ENCODE peak calls at places on chromosomes 16 and 17, in ten cellular contexts. O, D, R, N, T, B, S, K, Y and U are unnamed samples.

GRCh38 chr17:46832945-46833839 is 14.7 kb upstream of the WNT3 start:
- DNase-seq in B (peak; percentile 37), T (no peak), O (peak; percentile 96), S (no peak), R (no peak), D (no peak), Y (no peak), K (no peak), N (no peak), U (no peak)

GRCh38 chr17:46148247-46148646 is 45.0 kb downstream of the KANSL1 start:
- DNase-seq in B (no peak), Y (no peak), R (no peak), K (no peak), O (no peak), S (no peak), T (no peak), N (no peak), D (no peak), U (no peak)

GRCh38 chr17:36935681-36936454 is 1.4 kb upstream of the LHX1 start:
- DNase-seq in R (no peak), N (peak; percentile 28), B (no peak), D (no peak), S (peak; percentile 52), K (peak; percentile 84), O (no peak), T (no peak), Y (no peak), U (peak; percentile 81)

GRCh38 chr17:82030470-82031302 is 792 bp upstream of the RAC3 start:
- DNase-seq in B (peak; percentile 89), T (peak; percentile 93), K (peak; percentile 92), R (peak; percentile 78), O (peak; percentile 93), D (peak; percentile 67), S (peak; percentile 66), N (peak; percentile 88), Y (peak; percentile 88), U (peak; percentile 91)

GRCh38 chr16:51271156-51271555 is 120.1 kb upstream of the SALL1 start:
- DNase-seq in N (no peak), R (no peak), B (no peak), S (no peak), K (no peak), T (no peak), D (no peak), O (no peak), Y (no peak), U (no peak)

GRCh38 chr17:42249681-42250446 is 26.3 kb downstream of the STAT5B start:
- DNase-seq in N (peak; percentile 60), Y (no peak), S (no peak), K (no peak), D (peak; percentile 28), T (peak; percentile 46), O (no peak), R (no peak), B (no peak), U (no peak)

GRCh38 chr17:79350516-79350915 is 260.3 kb downstream of the RBFOX3 start:
- DNase-seq in O (no peak), K (no peak), T (no peak), Y (no peak), D (no peak), R (no peak), N (no peak), B (no peak), S (no peak), U (no peak)

GRCh38 chr16:51151951-51152663 is 1.0 kb upstream of the SALL1 start:
- DNase-seq in T (no peak), R (no peak), S (no peak), D (no peak), O (peak; percentile 94), K (peak; percentile 88), N (no peak), B (no peak), Y (peak; percentile 38), U (peak; percentile 94)

DNA sequence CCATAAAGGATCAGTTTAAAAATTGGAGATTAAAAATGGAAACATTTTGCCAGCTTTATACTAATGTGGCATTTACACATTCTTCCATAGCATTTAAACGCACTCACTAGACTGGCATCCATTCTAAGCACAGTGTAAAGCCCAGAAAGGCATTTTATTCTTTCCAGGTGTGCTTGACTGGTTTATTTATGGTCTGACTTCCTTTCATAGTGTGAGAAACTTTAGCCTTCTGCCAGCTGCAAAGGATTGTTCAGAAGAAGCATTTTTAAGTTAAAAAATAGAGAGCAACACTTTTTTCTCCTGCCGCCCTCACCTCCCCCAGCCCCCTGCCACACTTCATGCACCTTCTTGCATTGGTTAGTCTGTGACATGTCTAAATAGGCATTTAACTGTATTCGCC is 271.6 kb upstream of the PSMD7 start:
- DNase-seq in N (no peak), D (no peak), S (no peak), R (no peak), T (no peak), Y (no peak), B (no peak), K (no peak), O (no peak), U (no peak)
- H3K4me1 ChIP-seq in N (no peaks in the 10 kb centered on the region), D (no peaks in the 10 kb centered on the region), S (no peaks in the 10 kb centered on the region), R (no peaks in the 10 kb centered on the region), T (no peaks in the 10 kb centered on the region), Y (no peaks in the 10 kb centered on the region), B (no peaks in the 10 kb centered on the region), K (peaks cover 64% of the 10 kb centered on the region), O (no peaks in the 10 kb centered on the region), U (peaks cover 28% of the 10 kb centered on the region)

DNA sequence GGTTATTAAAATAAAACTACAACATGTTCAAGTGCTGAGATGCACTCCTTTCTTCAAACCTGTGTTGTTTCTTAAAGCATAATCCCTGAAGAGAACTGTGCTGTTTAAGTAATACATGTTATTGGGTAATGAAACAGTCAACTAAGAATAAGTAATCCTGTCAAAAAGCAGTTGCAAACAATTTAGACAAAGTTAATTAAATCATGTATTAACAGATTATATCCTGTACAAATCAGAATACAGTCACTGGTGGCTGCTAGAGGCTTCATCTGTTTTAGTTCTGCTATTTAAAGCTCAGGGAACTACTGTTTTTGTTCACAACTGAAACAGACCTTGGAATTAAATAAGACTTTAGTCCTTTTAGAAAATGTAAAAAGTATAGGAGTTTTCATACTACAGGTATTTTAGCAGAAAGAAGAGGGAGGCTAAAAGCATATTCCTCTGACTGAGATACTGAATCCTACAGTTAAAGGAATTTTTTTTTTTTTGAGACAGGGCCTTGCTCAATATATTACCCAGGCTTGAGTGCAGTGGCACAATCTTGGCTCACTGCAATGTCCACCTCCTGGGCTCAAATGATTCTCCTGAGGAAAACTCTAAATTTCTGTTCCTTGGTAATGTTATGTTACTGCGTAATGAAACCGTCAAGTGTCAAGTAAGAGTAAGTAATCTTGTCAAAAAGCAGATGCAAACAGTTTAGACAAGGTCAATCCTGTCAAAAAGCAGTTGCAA is 27.3 kb upstream of the ITGA2B start:
- DNase-seq in N (no peak), R (no peak), B (no peak), K (no peak), T (no peak), Y (no peak), O (no peak), D (no peak), S (no peak), U (no peak)
- H3K36me3 ChIP-seq in N (peaks cover 13% of the 10 kb centered on the region), R (no peaks in the 10 kb centered on the region), B (peaks cover 58% of the 10 kb centered on the region), K (peaks cover 5% of the 10 kb centered on the region), T (peaks cover 6% of the 10 kb centered on the region), Y (peaks cover 68% of the 10 kb centered on the region), O (peaks cover 16% of the 10 kb centered on the region), D (peaks cover 13% of the 10 kb centered on the region), S (peaks cover 16% of the 10 kb centered on the region), U (peaks cover 27% of the 10 kb centered on the region)

GRCh38 chr16:73066927-73067670 is 19.2 kb upstream of the ZFHX3 start:
- DNase-seq in B (no peak), O (peak; percentile 61), Y (peak; percentile 35), N (no peak), R (no peak), S (no peak), T (peak; percentile 70), D (no peak), K (no peak), U (no peak)

GRCh38 chr16:73064996-73065349 is 17.0 kb upstream of the ZFHX3 start:
- DNase-seq in D (no peak), T (peak; percentile 74), O (no peak), N (no peak), Y (peak; percentile 28), S (no peak), B (no peak), K (no peak), R (no peak), U (no peak)

GRCh38 chr16:73066321-73066926 is 18.5 kb upstream of the ZFHX3 start:
- DNase-seq in Y (peak; percentile 42), N (no peak), S (no peak), K (peak; percentile 62), O (no peak), R (no peak), D (no peak), B (no peak), T (no peak), U (no peak)

GRCh38 chr16:73064227-73064995 is 16.5 kb upstream of the ZFHX3 start:
- DNase-seq in T (peak; percentile 64), N (no peak), K (peak; percentile 63), S (no peak), Y (peak; percentile 61), O (peak; percentile 89), B (no peak), D (no peak), R (no peak), U (no peak)

GRCh38 chr16:73065617-73066313 is 17.8 kb upstream of the ZFHX3 start:
- DNase-seq in D (no peak), N (no peak), B (peak; percentile 69), T (peak; percentile 79), Y (peak; percentile 72), S (no peak), R (no peak), O (peak; percentile 56), K (peak; percentile 68), U (no peak)
- H3K4me1 ChIP-seq in D (no peaks in the 10 kb centered on the region), N (no peaks in the 10 kb centered on the region), B (peaks cover 56% of the 10 kb centered on the region), T (peaks cover 66% of the 10 kb centered on the region), Y (peaks cover 94% of the 10 kb centered on the region), S (peaks cover 30% of the 10 kb centered on the region), R (peaks cover 13% of the 10 kb centered on the region), O (peaks cover 39% of the 10 kb centered on the region), K (peaks cover 77% of the 10 kb centered on the region), U (peaks cover 26% of the 10 kb centered on the region)

GRCh38 chr16:71734511-71734910 is 10.0 kb upstream of the PHLPP2 start:
- DNase-seq in O (no peak), S (no peak), B (no peak), N (no peak), K (no peak), D (no peak), Y (no peak), T (no peak), R (no peak), U (no peak)

GRCh38 chr16:71738820-71739219 is 14.3 kb upstream of the PHLPP2 start:
- DNase-seq in R (no peak), Y (no peak), K (no peak), B (no peak), S (no peak), N (no peak), O (no peak), D (no peak), T (no peak), U (no peak)

GRCh38 chr16:71732587-71732986 is 8.1 kb upstream of the PHLPP2 start:
- DNase-seq in Y (no peak), T (no peak), D (no peak), R (no peak), S (no peak), N (no peak), B (no peak), K (no peak), O (no peak), U (no peak)

DNA sequence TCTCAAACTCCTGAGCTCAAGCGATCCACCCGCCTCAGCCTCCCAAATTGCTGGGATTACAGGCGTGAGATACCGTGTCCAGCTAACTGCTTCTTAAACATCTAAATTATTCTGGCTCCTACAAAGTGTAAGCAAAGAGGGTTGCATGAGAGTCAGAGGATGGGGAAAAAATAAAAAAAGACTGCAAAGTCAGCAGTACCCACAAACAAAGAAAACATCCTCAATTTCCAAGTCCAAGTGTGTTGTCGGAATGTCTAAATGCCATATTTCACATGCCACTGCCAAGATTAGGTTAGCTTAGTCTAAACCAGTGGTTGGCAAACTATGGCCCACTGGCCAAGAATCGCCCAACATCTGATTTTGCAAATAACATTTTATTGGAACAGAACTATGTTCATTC is 13.0 kb upstream of the PHLPP2 start:
- DNase-seq in T (no peak), N (no peak), B (no peak), Y (no peak), S (no peak), K (no peak), D (no peak), R (no peak), O (no peak), U (no peak)
- H3K36me3 ChIP-seq in T (peaks cover 44% of the 10 kb centered on the region), N (peaks cover 63% of the 10 kb centered on the region), B (peaks cover 100% of the 10 kb centered on the region), Y (peaks cover 85% of the 10 kb centered on the region), S (peaks cover 20% of the 10 kb centered on the region), K (peaks cover 28% of the 10 kb centered on the region), D (peaks cover 55% of the 10 kb centered on the region), R (peaks cover 8% of the 10 kb centered on the region), O (peaks cover 58% of the 10 kb centered on the region), U (peaks cover 56% of the 10 kb centered on the region)